ENCODE peak calls at places on chromosome 17, in nine cellular contexts. U is nephron progenitor cell; F is stomach; Z is esophagus squamous epithelium; S is testis; H is BE2C; D is dorsolateral prefrontal cortex; A is CD4-positive, alpha-beta T cell; R is heart right ventricle. I is an unnamed sample.

GRCh38 chr17:18371455-18371854 is 6.1 kb upstream of the EVPLL start:
- DNase-seq in U (no peak), F (no peak), Z (no peak), S (no peak), H (no peak), D (no peak), A (no peak), R (no peak), I (no peak)

GRCh38 chr17:72977768-72978417 is 114.6 kb downstream of the SLC39A11 start:
- DNase-seq in U (no peak), F (no peak), Z (no peak), S (no peak), H (no peak), D (no peak), A (no peak), R (no peak), I (no peak)

GRCh38 chr17:55264640-55265298 is at the start of gene HLF:
- DNase-seq in U (peak; percentile 75), F (peak; percentile 81), Z (no peak), S (peak; percentile 88), H (peak; percentile 85), D (peak; percentile 86), A (peak; percentile 69), R (peak; percentile 82), I (peak; percentile 90)

GRCh38 chr17:45405250-45406086 is 27.2 kb downstream of the ARHGAP27 start:
- DNase-seq in U (peak; percentile 89), F (no peak), Z (no peak), S (peak; percentile 37), H (peak; percentile 81), D (no peak), A (no peak), R (no peak), I (peak; percentile 21)

GRCh38 chr17:74729368-74729767 is 7.7 kb upstream of the RAB37 start:
- DNase-seq in U (no peak), F (no peak), Z (no peak), S (no peak), H (no peak), D (no peak), A (no peak), R (no peak), I (no peak)

GRCh38 chr17:38469875-38470274 is 41.6 kb downstream of the ARHGAP23 start:
- DNase-seq in U (no peak), F (no peak), Z (no peak), S (no peak), H (no peak), D (peak; percentile 79), A (no peak), R (no peak), I (no peak)

GRCh38 chr17:49959183-49959935 is 9.6 kb upstream of the DLX4 start:
- DNase-seq in U (no peak), F (no peak), Z (no peak), S (no peak), H (no peak), D (no peak), A (no peak), R (no peak), I (no peak)

GRCh38 chr17:14417336-14417735 is 116.5 kb downstream of the HS3ST3B1 start:
- DNase-seq in U (no peak), F (no peak), Z (no peak), S (no peak), H (no peak), D (no peak), A (no peak), R (no peak), I (no peak)

GRCh38 chr17:18245038-18245776 is 13.3 kb downstream of the FLII start:
- DNase-seq in U (no peak), F (no peak), Z (no peak), S (no peak), H (no peak), D (no peak), A (no peak), R (no peak), I (no peak)

GRCh38 chr17:70808596-70808995 is 639.3 kb downstream of the KCNJ2 start:
- DNase-seq in U (no peak), F (no peak), Z (no peak), S (no peak), H (peak; percentile 8), D (no peak), A (no peak), R (no peak), I (peak; percentile 14)

GRCh38 chr17:79388556-79389295 is 222.1 kb downstream of the RBFOX3 start:
- DNase-seq in U (peak; percentile 79), F (peak; percentile 64), Z (no peak), S (peak; percentile 74), H (peak; percentile 78), D (peak; percentile 59), A (no peak), R (peak; percentile 45), I (peak; percentile 64)
- TF ChIP-seq CTCF in U (peak; percentile 81), F (peak; percentile 40), Z (peak; percentile 52), S (peak; percentile 64), H (peak; percentile 80), D (peak; percentile 49), A (no peak), R (peak; percentile 69), I (peak; percentile 76)

DNA sequence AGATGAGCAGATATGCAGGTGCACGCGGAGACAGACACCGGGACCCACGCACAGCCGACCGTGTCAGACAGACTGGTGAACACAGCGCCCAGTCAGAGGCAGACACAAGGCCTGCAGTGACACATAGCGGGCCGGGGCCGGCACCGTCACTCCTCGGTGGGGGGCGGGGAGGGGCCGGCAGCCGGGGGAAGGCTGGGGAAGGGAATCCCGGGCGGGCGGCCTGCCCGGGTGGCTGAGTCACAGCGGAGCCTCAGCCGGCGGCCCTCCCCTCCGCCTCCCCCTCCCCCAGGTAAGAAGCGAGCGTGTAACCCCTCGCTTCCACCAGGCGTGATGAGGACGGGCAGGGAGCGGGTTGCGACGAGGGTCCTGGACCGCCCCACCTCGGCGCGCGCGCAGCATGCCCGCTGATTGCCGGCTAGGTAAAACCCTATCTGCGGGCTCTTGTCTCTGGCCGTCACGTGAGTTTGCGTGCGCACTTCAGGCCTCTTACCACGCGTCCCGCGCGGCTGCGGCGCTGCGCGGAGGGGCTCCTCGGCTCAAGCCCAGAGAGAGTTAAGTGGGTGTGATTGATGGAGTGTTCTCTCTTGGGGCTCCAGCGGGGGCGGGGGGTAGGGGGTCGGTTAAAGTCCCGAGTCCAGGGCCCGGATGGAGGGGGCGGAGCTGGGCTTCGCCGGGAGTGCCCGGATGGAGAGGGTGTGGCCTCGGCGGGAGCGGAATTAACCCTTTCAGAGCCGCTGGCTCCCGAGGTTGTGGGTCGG is 7.8 kb downstream of the KDM6B start:
- DNase-seq in U (peak; percentile 96), F (peak; percentile 91), Z (no peak), S (peak; percentile 93), H (peak; percentile 89), D (peak; percentile 90), A (peak; percentile 88), R (peak; percentile 94), I (peak; percentile 96)
- TF ChIP-seq CTCF in U (no peak), F (no peak), Z (no peak), S (peak; percentile 5), H (no peak), D (peak; percentile 37), A (peak; percentile 26), R (peak; percentile 70), I (peak; percentile 29)

DNA sequence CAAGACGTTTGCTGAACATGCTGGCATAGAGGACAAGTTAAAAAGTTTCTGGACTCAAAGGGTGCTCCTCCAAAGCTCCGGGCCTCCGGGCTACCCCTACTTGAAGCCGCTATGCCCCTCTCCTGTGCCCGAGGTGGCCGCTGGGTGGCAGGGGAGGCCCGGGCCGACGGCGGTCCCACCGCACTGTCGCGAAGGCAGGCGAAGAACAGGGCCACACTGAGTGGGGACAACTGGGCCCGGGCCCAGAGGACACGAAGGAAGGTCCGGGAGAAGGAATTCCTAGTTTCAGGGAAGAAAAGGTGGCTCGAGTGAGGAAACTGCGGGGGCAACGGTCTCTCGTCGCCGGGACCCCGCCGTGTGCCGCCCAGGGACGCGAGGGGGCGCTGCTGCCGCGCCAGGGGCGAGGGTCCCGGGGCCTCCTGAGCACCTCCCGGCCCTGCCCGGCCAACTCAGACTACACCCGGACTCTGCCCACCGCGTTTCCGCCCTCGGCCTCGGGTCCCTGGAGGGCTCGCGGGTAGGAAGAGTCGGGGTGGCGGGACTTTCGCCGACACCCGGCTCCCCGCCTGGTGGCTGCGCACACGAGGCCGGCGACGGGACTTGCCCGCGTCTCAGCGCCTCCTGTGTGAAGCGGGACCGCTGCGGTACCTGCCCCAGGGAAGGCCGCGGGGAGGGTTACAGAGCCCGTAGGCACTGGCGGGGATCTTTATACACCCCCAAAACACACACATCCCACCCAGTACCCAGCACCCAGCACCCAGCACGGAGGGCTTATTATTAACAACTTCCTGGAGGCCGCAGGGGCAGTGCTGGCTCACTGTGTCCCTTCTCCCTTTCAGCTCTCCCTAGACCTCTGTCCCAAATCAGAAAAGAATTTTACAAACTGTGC is 772 bp upstream of the CHCT1 start:
- DNase-seq in U (peak; percentile 78), F (peak; percentile 74), Z (no peak), S (peak; percentile 66), H (peak; percentile 85), D (peak; percentile 53), A (peak; percentile 64), R (peak; percentile 56), I (peak; percentile 90)
- TF ChIP-seq CTCF in U (peak; percentile 97), F (peak; percentile 87), Z (peak; percentile 69), S (peak; percentile 64), H (peak; percentile 88), D (peak; percentile 50), A (peak; percentile 100), R (peak; percentile 97), I (peak; percentile 99)

GRCh38 chr17:7781467-7781866 is 52.5 kb upstream of the KDM6B start:
- DNase-seq in U (no peak), F (no peak), Z (no peak), S (no peak), H (no peak), D (no peak), A (no peak), R (no peak), I (no peak)

GRCh38 chr17:7786866-7787265 is 47.2 kb upstream of the KDM6B start:
- DNase-seq in U (no peak), F (no peak), Z (no peak), S (no peak), H (no peak), D (no peak), A (no peak), R (no peak), I (no peak)

GRCh38 chr17:7777017-7777416 is 57.0 kb upstream of the KDM6B start:
- DNase-seq in U (no peak), F (no peak), Z (no peak), S (no peak), H (no peak), D (no peak), A (no peak), R (no peak), I (no peak)

GRCh38 chr17:7780736-7781135 is 53.3 kb upstream of the KDM6B start:
- DNase-seq in U (no peak), F (no peak), Z (no peak), S (no peak), H (no peak), D (no peak), A (no peak), R (no peak), I (no peak)

DNA sequence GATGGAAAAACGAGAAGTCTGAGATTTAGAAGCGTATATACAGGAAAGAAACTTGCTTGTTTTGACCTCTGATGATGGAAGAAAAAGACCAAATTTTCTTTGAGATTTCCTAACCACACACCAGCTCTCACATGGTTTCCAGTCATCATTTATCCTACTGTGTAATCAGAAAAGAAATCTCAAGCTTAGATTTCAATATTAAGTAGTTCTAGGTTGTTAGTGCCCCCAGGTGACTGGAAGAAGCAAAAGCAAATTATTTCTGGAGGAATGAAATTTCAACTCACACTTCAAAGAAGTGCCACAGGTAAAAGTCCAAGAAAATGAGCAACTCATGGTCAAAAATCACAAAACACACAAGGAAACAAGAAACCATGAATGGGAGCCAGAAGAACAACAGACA is 51.8 kb upstream of the KDM6B start:
- DNase-seq in U (no peak), F (no peak), Z (no peak), S (no peak), H (no peak), D (no peak), A (no peak), R (no peak), I (no peak)
- TF ChIP-seq CTCF in U (no peak), F (no peak), Z (no peak), S (no peak), H (no peak), D (no peak), A (no peak), R (no peak), I (peak; percentile 40)